ENCODE peak calls at places on chromosome 6, in five cellular contexts. Q, R, U, O and V are unnamed samples.

GRCh38 chr6:29917843-29918242 is 24.5 kb upstream of the HLA-A start:
- DNase-seq in O (no peak), U (no peak), Q (no peak), R (no peak), V (no peak)

GRCh38 chr6:153989989-153990388 is 49.1 kb upstream of the OPRM1 start:
- DNase-seq in O (no peak), R (no peak), U (no peak), Q (no peak), V (no peak)

GRCh38 chr6:484086-484728 is 92.7 kb downstream of the IRF4 start:
- DNase-seq in Q (peak; percentile 16), O (no peak), R (no peak), U (no peak), V (no peak)

GRCh38 chr6:90375681-90376439 is 79.2 kb upstream of the BACH2 start:
- DNase-seq in U (no peak), O (peak; percentile 32), Q (peak; percentile 87), R (no peak), V (peak; percentile 2)

GRCh38 chr6:111631930-111632460 is 26.3 kb upstream of the TRAF3IP2 start:
- DNase-seq in R (peak; percentile 66), Q (no peak), U (no peak), O (peak; percentile 30), V (no peak)

GRCh38 chr6:70668499-70668812 is 773 bp downstream of the SMAP1 start:
- DNase-seq in Q (no peak), O (no peak), R (no peak), U (no peak), V (peak; percentile 56)

GRCh38 chr6:91435630-91436029 is 848.8 kb upstream of the MAP3K7 start:
- DNase-seq in R (no peak), O (no peak), Q (no peak), U (no peak), V (no peak)

GRCh38 chr6:13496508-13497180 is 9.2 kb upstream of the GFOD1 start:
- DNase-seq in O (no peak), U (no peak), Q (no peak), R (no peak), V (no peak)

GRCh38 chr6:65569505-65569904 is 137.5 kb downstream of the EYS start:
- DNase-seq in R (no peak), Q (no peak), O (no peak), U (no peak), V (no peak)

GRCh38 chr6:81601918-81602317 is 150.6 kb downstream of the TENT5A start:
- DNase-seq in O (no peak), U (no peak), R (no peak), Q (no peak), V (no peak)

GRCh38 chr6:157518399-157519250 is 137.6 kb downstream of the ZDHHC14 start:
- DNase-seq in U (no peak), R (no peak), Q (peak; percentile 10), O (no peak), V (no peak)

GRCh38 chr6:167706313-167707109 is 120.2 kb upstream of the AFDN start:
- DNase-seq in O (no peak), Q (no peak), R (no peak), U (no peak), V (no peak)

GRCh38 chr6:168154263-168154917 is 75.4 kb upstream of the FRMD1 start:
- DNase-seq in U (no peak), Q (no peak), O (no peak), R (no peak), V (no peak)

GRCh38 chr6:152170702-152171667 is 363.5 kb downstream of the ESR1 start:
- DNase-seq in R (no peak), U (peak; percentile 57), O (peak; percentile 32), Q (peak; percentile 75), V (no peak)
- TF ChIP-seq POLR2A in R (no peak), U (peak; percentile 44), O (no peak), Q (no peak), V (no peak)

DNA sequence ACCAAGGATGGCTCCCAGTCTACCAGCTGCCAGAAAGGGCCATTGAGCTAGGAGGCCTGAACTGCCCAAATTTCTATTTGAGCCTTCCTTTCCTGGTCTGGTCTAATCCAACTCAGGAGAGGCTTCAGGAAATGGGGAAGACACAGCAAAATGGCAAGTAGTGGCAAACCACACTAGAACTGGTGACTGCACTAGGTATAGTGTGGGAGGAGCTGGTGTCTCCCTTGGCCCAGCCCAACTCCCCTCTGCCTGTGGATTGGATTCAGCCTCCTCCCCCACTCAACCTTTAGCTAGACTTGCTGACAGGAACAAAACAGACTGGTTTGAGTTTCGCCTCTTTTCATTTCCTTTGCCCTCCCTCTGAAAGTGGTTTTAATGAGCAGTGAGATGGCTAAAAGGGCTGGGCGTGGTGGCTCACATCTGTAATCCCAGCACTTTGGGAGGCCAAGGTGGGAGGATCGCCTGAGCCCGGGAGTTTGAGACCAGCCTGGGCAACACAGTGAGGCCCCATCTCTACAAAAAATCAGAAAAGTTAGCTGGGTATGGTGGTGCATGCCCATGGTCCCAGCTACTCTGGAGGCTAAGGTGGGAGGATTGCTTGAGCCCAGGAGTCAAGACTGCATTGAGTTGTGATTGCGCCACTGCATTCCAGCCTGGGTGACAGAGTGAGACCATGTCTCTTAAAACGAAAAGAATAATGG is 17.5 kb downstream of the MRPS18A start:
- DNase-seq in R (no peak), U (no peak), Q (no peak), O (no peak), V (no peak)
- TF ChIP-seq POLR2A in R (no peak), U (no peak), Q (no peak), O (no peak), V (no peak)

GRCh38 chr6:109854541-109855308 is 123.4 kb upstream of the GPR6 start:
- DNase-seq in U (no peak), R (no peak), Q (no peak), O (no peak), V (no peak)

GRCh38 chr6:109853426-109853825 is 124.7 kb upstream of the GPR6 start:
- DNase-seq in R (no peak), U (no peak), Q (no peak), O (no peak), V (no peak)

GRCh38 chr6:109853951-109854350 is 124.2 kb upstream of the GPR6 start:
- DNase-seq in Q (no peak), R (no peak), O (no peak), U (no peak), V (no peak)

DNA sequence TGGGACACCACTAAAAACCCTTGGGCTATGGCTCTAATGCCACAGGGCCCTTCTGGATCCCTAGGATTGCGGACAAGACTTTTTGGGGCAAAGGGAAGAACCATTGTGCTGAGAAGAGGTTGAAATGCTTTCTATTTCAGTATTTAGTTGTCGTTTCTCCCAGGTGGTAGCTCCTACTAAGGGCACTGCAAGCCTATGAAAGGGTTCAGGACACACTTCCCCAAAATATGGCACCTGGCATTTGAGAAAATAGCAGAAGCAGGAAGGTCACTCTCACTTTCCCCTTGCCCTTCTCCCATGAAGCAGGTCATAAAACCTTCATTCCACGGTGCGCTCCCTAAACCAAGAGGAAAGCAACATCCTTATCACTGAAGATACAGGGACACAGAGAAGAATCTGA is 125.4 kb upstream of the GPR6 start:
- DNase-seq in O (no peak), R (no peak), U (no peak), Q (no peak), V (no peak)
- TF ChIP-seq POLR2A in O (no peak), R (no peak), U (no peak), Q (no peak), V (no peak)

GRCh38 chr6:117483004-117483644 is 650 bp downstream of the DCBLD1 start:
- DNase-seq in O (peak; percentile 75), Q (peak; percentile 31), R (peak; percentile 67), U (peak; percentile 78), V (peak; percentile 12)

GRCh38 chr6:117481926-117482239 is 591 bp upstream of the DCBLD1 start:
- DNase-seq in R (no peak), U (no peak), Q (no peak), O (no peak), V (no peak)

GRCh38 chr6:117483645-117484016 is 1.2 kb downstream of the DCBLD1 start:
- DNase-seq in O (no peak), R (peak; percentile 12), Q (peak; percentile 48), U (peak; percentile 15), V (peak; percentile 19)

GRCh38 chr6:117481278-117481925 is 1.1 kb upstream of the DCBLD1 start:
- DNase-seq in O (no peak), Q (no peak), U (no peak), R (peak; percentile 51), V (no peak)

GRCh38 chr6:117482240-117483003 is at the start of gene DCBLD1:
- DNase-seq in R (peak; percentile 86), U (peak; percentile 78), O (peak; percentile 87), Q (peak; percentile 70), V (peak; percentile 62)
- TF ChIP-seq POLR2A in R (peak; percentile 65), U (peak; percentile 75), O (peak; percentile 72), Q (peak; percentile 68), V (peak; percentile 62)

GRCh38 chr6:42221546-42221945 is 3.9 kb upstream of the MRPS10 start:
- DNase-seq in U (no peak), O (no peak), R (no peak), Q (no peak), V (no peak)

GRCh38 chr6:42220754-42221153 is 3.1 kb upstream of the MRPS10 start:
- DNase-seq in Q (no peak), U (no peak), O (no peak), R (no peak), V (no peak)

GRCh38 chr6:42217165-42217522 is 517 bp downstream of the MRPS10 start:
- DNase-seq in U (no peak), R (no peak), O (no peak), Q (no peak), V (no peak)

GRCh38 chr6:42222450-42222849 is 4.8 kb upstream of the MRPS10 start:
- DNase-seq in R (no peak), U (no peak), Q (peak; percentile 23), O (no peak), V (no peak)

DNA sequence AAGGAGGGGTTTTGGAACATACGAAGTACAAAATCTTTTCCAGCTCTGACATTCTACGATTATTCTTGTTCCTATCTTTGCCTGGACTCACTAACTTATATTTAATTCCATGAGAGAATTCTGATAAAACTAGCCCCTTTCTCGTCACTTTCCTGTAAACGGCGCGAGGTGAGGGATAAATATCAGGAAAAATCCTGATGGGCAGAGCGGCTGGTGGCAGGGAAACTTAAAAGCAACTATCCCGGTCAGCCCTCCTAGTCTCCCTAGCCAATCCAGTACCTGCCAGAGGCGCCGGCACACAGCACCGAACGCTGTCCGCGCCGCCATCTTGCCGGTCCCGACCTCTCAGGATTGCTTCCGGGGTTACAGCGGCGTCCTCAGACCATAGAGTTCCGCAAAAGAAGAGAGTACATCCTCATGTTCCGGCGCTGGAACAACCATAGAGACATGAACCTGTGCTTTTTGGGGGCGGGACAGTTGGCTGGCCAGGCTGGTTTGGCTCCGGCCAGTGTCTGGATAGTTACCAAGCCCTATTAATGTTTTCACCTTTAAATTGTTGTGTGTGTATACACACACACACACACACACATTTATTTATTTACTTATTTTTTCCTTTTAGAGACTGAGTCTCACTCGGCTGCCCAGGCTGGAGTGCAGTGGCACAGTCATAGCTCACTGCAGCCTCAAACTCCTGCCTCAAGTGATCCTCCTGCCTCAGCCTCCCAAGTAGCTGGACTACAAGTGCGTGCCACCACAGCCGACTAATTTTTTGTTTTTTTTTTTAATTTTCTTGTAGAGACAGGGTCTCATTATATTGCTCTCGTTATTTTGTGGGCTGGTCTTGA is at the start of gene MRPS10:
- DNase-seq in U (peak; percentile 93), R (peak; percentile 93), O (peak; percentile 96), Q (peak; percentile 94), V (peak; percentile 49)
- TF ChIP-seq POLR2A in U (peak; percentile 74), R (peak; percentile 83), O (peak; percentile 48), Q (peak; percentile 85), V (peak; percentile 77)